ENCODE peak calls at places on chromosomes 6 and 20, in eight cellular contexts. One of them, this sample, is unnamed.

GRCh38 chr6:14511192-14511591 is 393.6 kb downstream of the CD83 start:
- DNase-seq in BE2C: no peak
- DNase-seq in fibroblast of mammary gland: no peak
- DNase-seq in MM.1S: no peak
- DNase-seq in endothelial cell: no peak
- DNase-seq in coronary artery: no peak
- DNase-seq in mammary epithelial cell: no peak
- DNase-seq in CD8-positive, alpha-beta T cell: no peak
- DNase-seq in this sample: no peak

GRCh38 chr6:10690651-10691445 is 3.6 kb downstream of the C6orf52 start:
- DNase-seq in BE2C: no peak
- DNase-seq in fibroblast of mammary gland: no peak
- DNase-seq in MM.1S: no peak
- DNase-seq in endothelial cell: no peak
- DNase-seq in coronary artery: no peak
- DNase-seq in mammary epithelial cell: no peak
- DNase-seq in CD8-positive, alpha-beta T cell: no peak
- DNase-seq in this sample: no peak

GRCh38 chr6:129859524-129859923 is 1.6 kb downstream of the TMEM244 start:
- DNase-seq in BE2C: no peak
- DNase-seq in fibroblast of mammary gland: peak; percentile 69
- DNase-seq in MM.1S: no peak
- DNase-seq in endothelial cell: no peak
- DNase-seq in coronary artery: no peak
- DNase-seq in mammary epithelial cell: no peak
- DNase-seq in CD8-positive, alpha-beta T cell: no peak
- DNase-seq in this sample: no peak

GRCh38 chr6:1580585-1580984 is 29.1 kb upstream of the FOXC1 start:
- DNase-seq in BE2C: no peak
- DNase-seq in fibroblast of mammary gland: no peak
- DNase-seq in MM.1S: no peak
- DNase-seq in endothelial cell: no peak
- DNase-seq in coronary artery: no peak
- DNase-seq in mammary epithelial cell: no peak
- DNase-seq in CD8-positive, alpha-beta T cell: no peak
- DNase-seq in this sample: no peak

GRCh38 chr6:27374824-27375612 is 13.5 kb upstream of the ZNF391 start:
- DNase-seq in BE2C: peak; percentile 56
- DNase-seq in fibroblast of mammary gland: peak; percentile 56
- DNase-seq in MM.1S: peak; percentile 85
- DNase-seq in endothelial cell: peak; percentile 57
- DNase-seq in coronary artery: peak; percentile 81
- DNase-seq in mammary epithelial cell: peak; percentile 89
- DNase-seq in CD8-positive, alpha-beta T cell: peak; percentile 83
- DNase-seq in this sample: peak; percentile 78

GRCh38 chr20:62621251-62622110 is 20.8 kb upstream of the SLCO4A1 start:
- DNase-seq in BE2C: no peak
- DNase-seq in fibroblast of mammary gland: no peak
- DNase-seq in MM.1S: no peak
- DNase-seq in endothelial cell: no peak
- DNase-seq in coronary artery: no peak
- DNase-seq in mammary epithelial cell: no peak
- DNase-seq in CD8-positive, alpha-beta T cell: no peak
- DNase-seq in this sample: no peak

GRCh38 chr6:87909849-87910248 is 137.8 kb upstream of the SPACA1 start:
- DNase-seq in BE2C: no peak
- DNase-seq in fibroblast of mammary gland: peak; percentile 89
- DNase-seq in MM.1S: no peak
- DNase-seq in endothelial cell: no peak
- DNase-seq in coronary artery: no peak
- DNase-seq in mammary epithelial cell: peak; percentile 85
- DNase-seq in CD8-positive, alpha-beta T cell: no peak
- DNase-seq in this sample: no peak

GRCh38 chr6:143805832-143806281 is 37.3 kb upstream of the LTV1 start:
- DNase-seq in BE2C: no peak
- DNase-seq in fibroblast of mammary gland: peak; percentile 59
- DNase-seq in MM.1S: no peak
- DNase-seq in endothelial cell: no peak
- DNase-seq in coronary artery: no peak
- DNase-seq in mammary epithelial cell: no peak
- DNase-seq in CD8-positive, alpha-beta T cell: no peak
- DNase-seq in this sample: no peak

GRCh38 chr6:85715797-85716196 is 73.1 kb upstream of the SYNCRIP start:
- DNase-seq in BE2C: no peak
- DNase-seq in fibroblast of mammary gland: no peak
- DNase-seq in MM.1S: no peak
- DNase-seq in endothelial cell: no peak
- DNase-seq in coronary artery: no peak
- DNase-seq in mammary epithelial cell: no peak
- DNase-seq in CD8-positive, alpha-beta T cell: no peak
- DNase-seq in this sample: no peak

GRCh38 chr6:80610821-80611220 is 504.4 kb downstream of the BCKDHB start:
- DNase-seq in BE2C: no peak
- DNase-seq in fibroblast of mammary gland: peak; percentile 76
- DNase-seq in MM.1S: no peak
- DNase-seq in endothelial cell: no peak
- DNase-seq in coronary artery: no peak
- DNase-seq in mammary epithelial cell: peak; percentile 69
- DNase-seq in CD8-positive, alpha-beta T cell: no peak
- DNase-seq in this sample: no peak

GRCh38 chr20:56163806-56164205 is 84.7 kb upstream of the MC3R start:
- DNase-seq in BE2C: peak; percentile 75
- DNase-seq in fibroblast of mammary gland: no peak
- DNase-seq in MM.1S: no peak
- DNase-seq in endothelial cell: no peak
- DNase-seq in coronary artery: no peak
- DNase-seq in mammary epithelial cell: no peak
- DNase-seq in CD8-positive, alpha-beta T cell: no peak
- DNase-seq in this sample: no peak

GRCh38 chr6:15439410-15440022 is 193.6 kb downstream of the JARID2 start:
- DNase-seq in BE2C: no peak
- DNase-seq in fibroblast of mammary gland: no peak
- DNase-seq in MM.1S: peak; percentile 11
- DNase-seq in endothelial cell: no peak
- DNase-seq in coronary artery: no peak
- DNase-seq in mammary epithelial cell: no peak
- DNase-seq in CD8-positive, alpha-beta T cell: no peak
- DNase-seq in this sample: no peak

GRCh38 chr20:20890751-20891150 is 178.3 kb upstream of the RALGAPA2 start:
- DNase-seq in BE2C: no peak
- DNase-seq in fibroblast of mammary gland: no peak
- DNase-seq in MM.1S: no peak
- DNase-seq in endothelial cell: no peak
- DNase-seq in coronary artery: no peak
- DNase-seq in mammary epithelial cell: no peak
- DNase-seq in CD8-positive, alpha-beta T cell: no peak
- DNase-seq in this sample: no peak

GRCh38 chr6:110319843-110320242 is 38.3 kb downstream of the METTL24 start:
- DNase-seq in BE2C: no peak
- DNase-seq in fibroblast of mammary gland: no peak
- DNase-seq in MM.1S: no peak
- DNase-seq in endothelial cell: no peak
- DNase-seq in coronary artery: no peak
- DNase-seq in mammary epithelial cell: no peak
- DNase-seq in CD8-positive, alpha-beta T cell: no peak
- DNase-seq in this sample: no peak

GRCh38 chr6:158926429-158926828 is 73.6 kb downstream of the RSPH3 start:
- DNase-seq in BE2C: no peak
- DNase-seq in fibroblast of mammary gland: peak; percentile 59
- DNase-seq in MM.1S: no peak
- DNase-seq in endothelial cell: no peak
- DNase-seq in coronary artery: no peak
- DNase-seq in mammary epithelial cell: peak; percentile 80
- DNase-seq in CD8-positive, alpha-beta T cell: no peak
- DNase-seq in this sample: no peak

GRCh38 chr20:37356387-37356786 is 10.4 kb downstream of the SRC start:
- DNase-seq in BE2C: no peak
- DNase-seq in fibroblast of mammary gland: no peak
- DNase-seq in MM.1S: no peak
- DNase-seq in endothelial cell: no peak
- DNase-seq in coronary artery: peak; percentile 80
- DNase-seq in mammary epithelial cell: peak; percentile 59
- DNase-seq in CD8-positive, alpha-beta T cell: no peak
- DNase-seq in this sample: no peak

GRCh38 chr20:2446845-2447244 is 23.7 kb downstream of the SNRPB start:
- DNase-seq in BE2C: no peak
- DNase-seq in fibroblast of mammary gland: no peak
- DNase-seq in MM.1S: no peak
- DNase-seq in endothelial cell: no peak
- DNase-seq in coronary artery: no peak
- DNase-seq in mammary epithelial cell: no peak
- DNase-seq in CD8-positive, alpha-beta T cell: no peak
- DNase-seq in this sample: no peak

GRCh38 chr6:167795321-167795811 is 31.3 kb upstream of the AFDN start:
- DNase-seq in BE2C: no peak
- DNase-seq in fibroblast of mammary gland: no peak
- DNase-seq in MM.1S: no peak
- DNase-seq in endothelial cell: no peak
- DNase-seq in coronary artery: no peak
- DNase-seq in mammary epithelial cell: no peak
- DNase-seq in CD8-positive, alpha-beta T cell: no peak
- DNase-seq in this sample: no peak

GRCh38 chr20:53621482-53622246 is 28.0 kb upstream of the ZNF217 start:
- DNase-seq in BE2C: peak; percentile 95
- DNase-seq in fibroblast of mammary gland: peak; percentile 97
- DNase-seq in MM.1S: peak; percentile 39
- DNase-seq in endothelial cell: no peak
- DNase-seq in coronary artery: peak; percentile 81
- DNase-seq in mammary epithelial cell: peak; percentile 89
- DNase-seq in CD8-positive, alpha-beta T cell: peak; percentile 54
- DNase-seq in this sample: no peak

GRCh38 chr6:18613511-18613910 is 226.4 kb downstream of the RNF144B start:
- DNase-seq in BE2C: no peak
- DNase-seq in fibroblast of mammary gland: no peak
- DNase-seq in MM.1S: no peak
- DNase-seq in endothelial cell: no peak
- DNase-seq in coronary artery: no peak
- DNase-seq in mammary epithelial cell: no peak
- DNase-seq in CD8-positive, alpha-beta T cell: no peak
- DNase-seq in this sample: no peak

GRCh38 chr6:439681-440167 is 48.2 kb downstream of the IRF4 start:
- DNase-seq in BE2C: no peak
- DNase-seq in fibroblast of mammary gland: peak; percentile 75
- DNase-seq in MM.1S: no peak
- DNase-seq in endothelial cell: no peak
- DNase-seq in coronary artery: no peak
- DNase-seq in mammary epithelial cell: no peak
- DNase-seq in CD8-positive, alpha-beta T cell: peak; percentile 29
- DNase-seq in this sample: no peak

DNA sequence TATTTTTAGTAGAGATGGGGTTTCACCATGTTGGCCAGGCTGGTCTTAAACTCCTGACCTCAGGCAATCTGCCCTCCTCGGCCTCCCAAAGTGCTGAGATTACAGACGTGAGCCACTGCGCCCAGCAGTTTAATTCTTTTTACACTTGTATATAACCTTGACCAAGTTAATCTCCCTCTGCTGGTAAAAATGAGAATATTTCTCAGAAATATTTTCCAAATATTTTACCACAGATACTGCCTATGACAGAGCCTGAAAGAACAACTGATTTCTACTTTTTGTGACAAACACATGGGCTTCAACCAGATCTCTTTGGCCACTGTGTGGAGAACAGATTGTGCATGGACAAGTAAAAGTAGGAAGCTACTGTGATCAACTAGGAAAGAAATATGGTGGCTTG is 21.2 kb upstream of the NHSL1 start:
- DNase-seq in BE2C: no peak
- DNase-seq in fibroblast of mammary gland: peak; percentile 38
- DNase-seq in MM.1S: peak; percentile 29
- DNase-seq in endothelial cell: no peak
- DNase-seq in coronary artery: no peak
- DNase-seq in mammary epithelial cell: no peak
- DNase-seq in CD8-positive, alpha-beta T cell: no peak
- DNase-seq in this sample: no peak
- TF ChIP-seq CTCF in BE2C: peak; percentile 17
- TF ChIP-seq CTCF in fibroblast of mammary gland: peak; percentile 25
- TF ChIP-seq CTCF in MM.1S: peak; percentile 36
- TF ChIP-seq CTCF in endothelial cell: peak; percentile 76
- TF ChIP-seq CTCF in coronary artery: no peak
- TF ChIP-seq CTCF in mammary epithelial cell: peak; percentile 38
- TF ChIP-seq CTCF in CD8-positive, alpha-beta T cell: peak; percentile 39
- TF ChIP-seq CTCF in this sample: no peak

DNA sequence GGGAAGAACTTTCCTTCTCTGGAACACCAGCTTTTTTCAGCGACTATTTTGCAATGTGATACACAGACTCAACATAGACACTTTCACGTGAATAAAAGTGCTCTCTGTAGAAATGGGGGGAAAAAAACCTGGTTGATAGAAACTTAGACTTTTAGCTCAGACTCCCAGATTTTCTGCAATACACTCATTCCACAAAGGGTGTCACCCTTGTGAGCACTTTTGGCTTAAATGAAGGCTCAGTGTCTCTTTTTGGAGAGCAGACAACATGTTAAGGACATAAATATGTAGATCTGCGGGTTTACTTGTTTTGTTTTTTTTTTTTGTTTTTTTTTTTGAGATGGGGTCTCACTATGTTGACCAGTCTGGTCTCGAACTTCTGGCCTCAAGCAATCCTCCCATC is 579.6 kb downstream of the PTPRT start:
- DNase-seq in BE2C: no peak
- DNase-seq in fibroblast of mammary gland: no peak
- DNase-seq in MM.1S: no peak
- DNase-seq in endothelial cell: no peak
- DNase-seq in coronary artery: no peak
- DNase-seq in mammary epithelial cell: no peak
- DNase-seq in CD8-positive, alpha-beta T cell: no peak
- DNase-seq in this sample: no peak
- TF ChIP-seq CTCF in BE2C: no peak
- TF ChIP-seq CTCF in fibroblast of mammary gland: no peak
- TF ChIP-seq CTCF in MM.1S: no peak
- TF ChIP-seq CTCF in endothelial cell: no peak
- TF ChIP-seq CTCF in coronary artery: no peak
- TF ChIP-seq CTCF in mammary epithelial cell: no peak
- TF ChIP-seq CTCF in CD8-positive, alpha-beta T cell: no peak
- TF ChIP-seq CTCF in this sample: no peak

GRCh38 chr6:38720295-38720694 is 5.2 kb downstream of the DNAH8 start:
- DNase-seq in BE2C: no peak
- DNase-seq in fibroblast of mammary gland: no peak
- DNase-seq in MM.1S: no peak
- DNase-seq in endothelial cell: no peak
- DNase-seq in coronary artery: no peak
- DNase-seq in mammary epithelial cell: peak; percentile 12
- DNase-seq in CD8-positive, alpha-beta T cell: no peak
- DNase-seq in this sample: no peak
- TF ChIP-seq CTCF in BE2C: peak; percentile 44
- TF ChIP-seq CTCF in fibroblast of mammary gland: no peak
- TF ChIP-seq CTCF in MM.1S: peak; percentile 17
- TF ChIP-seq CTCF in endothelial cell: no peak
- TF ChIP-seq CTCF in coronary artery: no peak
- TF ChIP-seq CTCF in mammary epithelial cell: peak; percentile 42
- TF ChIP-seq CTCF in CD8-positive, alpha-beta T cell: no peak
- TF ChIP-seq CTCF in this sample: no peak

DNA sequence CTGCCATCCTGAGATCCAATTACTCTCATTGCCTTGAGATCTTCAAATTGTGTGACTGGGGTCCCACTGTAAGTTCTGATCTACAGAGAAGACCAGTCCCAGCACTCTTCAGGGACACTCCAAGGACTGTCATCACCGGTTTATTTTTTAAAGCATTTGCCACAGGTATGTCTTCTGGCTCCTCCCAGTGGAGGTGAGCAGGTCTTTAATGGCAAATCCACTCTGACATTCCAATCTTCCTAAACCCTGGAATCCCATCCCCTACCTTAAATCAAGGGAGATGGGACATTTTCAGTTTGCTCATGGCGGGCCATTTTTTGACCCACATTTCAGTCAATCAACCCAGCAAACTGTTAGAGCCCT is 35.2 kb upstream of the IYD start:
- DNase-seq in BE2C: no peak
- DNase-seq in fibroblast of mammary gland: no peak
- DNase-seq in MM.1S: no peak
- DNase-seq in endothelial cell: no peak
- DNase-seq in coronary artery: no peak
- DNase-seq in mammary epithelial cell: no peak
- DNase-seq in CD8-positive, alpha-beta T cell: no peak
- DNase-seq in this sample: no peak
- TF ChIP-seq CTCF in BE2C: no peak
- TF ChIP-seq CTCF in fibroblast of mammary gland: no peak
- TF ChIP-seq CTCF in MM.1S: no peak
- TF ChIP-seq CTCF in endothelial cell: no peak
- TF ChIP-seq CTCF in coronary artery: no peak
- TF ChIP-seq CTCF in mammary epithelial cell: peak; percentile 43
- TF ChIP-seq CTCF in CD8-positive, alpha-beta T cell: no peak
- TF ChIP-seq CTCF in this sample: no peak

This sample was measured in GM20000.